ENCODE peak calls at places on chromosomes 11 and 22, in six cellular contexts. G is naive thymus-derived CD4-positive, alpha-beta T cell; V is AG09309; N is stimulated activated CD4-positive, alpha-beta T cell treated with anti-CD3 and anti-CD28 coated beads, Interleukin-4, amount 100 ng/mL, for 4 hours; O is OCI-LY7; A is astrocyte of the cerebellum. X is an unnamed sample.

GRCh38 chr11:123450593-123450992 is 20.5 kb downstream of the GRAMD1B start:
- DNase-seq in O (no peak), A (no peak), G (no peak), N (no peak), V (no peak), X (no peak)

GRCh38 chr22:40236131-40236665 is 58.5 kb downstream of the TNRC6B start:
- DNase-seq in N (no peak), G (no peak), V (no peak), A (no peak), O (no peak), X (no peak)

GRCh38 chr11:73359930-73360742 is 16.1 kb upstream of the RELT start:
- DNase-seq in N (no peak), V (no peak), O (peak; percentile 59), A (peak; percentile 52), G (no peak), X (no peak)

GRCh38 chr22:43039800-43040199 is 24.9 kb upstream of the PACSIN2 start:
- DNase-seq in N (no peak), O (no peak), A (no peak), G (no peak), V (no peak), X (no peak)

GRCh38 chr22:40753114-40753513 is 66.0 kb downstream of the SLC25A17 start:
- DNase-seq in N (no peak), G (no peak), V (no peak), A (no peak), O (no peak), X (no peak)

GRCh38 chr22:23012081-23012622 is 58.2 kb upstream of the GNAZ start:
- DNase-seq in O (no peak), V (no peak), A (no peak), G (no peak), N (peak; percentile 27), X (no peak)

GRCh38 chr11:58562375-58562800 is 13.3 kb downstream of the LPXN start:
- DNase-seq in G (no peak), N (no peak), V (no peak), O (no peak), A (no peak), X (no peak)

GRCh38 chr11:1276061-1276790 is 33.2 kb downstream of the TOLLIP start:
- DNase-seq in A (no peak), G (no peak), O (no peak), N (no peak), V (no peak), X (no peak)

GRCh38 chr22:39928556-39929401 is 27.9 kb downstream of the GRAP2 start:
- DNase-seq in V (no peak), G (no peak), A (no peak), N (no peak), O (no peak), X (no peak)

GRCh38 chr11:104390696-104391095 is 226.7 kb upstream of the PDGFD start:
- DNase-seq in O (no peak), A (peak; percentile 58), N (no peak), G (no peak), V (no peak), X (peak; percentile 95)

GRCh38 chr11:70141490-70142014 is 61.5 kb upstream of the FADD start:
- DNase-seq in G (no peak), N (no peak), V (no peak), A (no peak), O (no peak), X (no peak)

GRCh38 chr11:106309070-106309684 is 231.7 kb downstream of the AASDHPPT start:
- DNase-seq in V (no peak), N (no peak), G (no peak), A (no peak), O (no peak), X (no peak)

GRCh38 chr22:22770280-22770871 is 117.2 kb upstream of the IGLL5 start:
- DNase-seq in N (peak; percentile 14), A (no peak), O (peak; percentile 59), V (no peak), G (peak; percentile 28), X (no peak)

GRCh38 chr22:39954584-39955055 is 5.6 kb upstream of the TMA7B start:
- DNase-seq in N (no peak), V (peak; percentile 57), A (peak; percentile 99), G (no peak), O (no peak), X (peak; percentile 35)

GRCh38 chr11:8806974-8807373 is 104.0 kb upstream of the AKIP1 start:
- DNase-seq in A (no peak), O (no peak), N (no peak), V (no peak), G (no peak), X (no peak)

GRCh38 chr22:17870408-17870807 is 96.1 kb upstream of the BID start:
- DNase-seq in O (no peak), A (no peak), V (no peak), N (no peak), G (no peak), X (no peak)

GRCh38 chr22:48234011-48234410 is 1471.6 kb downstream of the TBC1D22A start:
- DNase-seq in G (no peak), O (no peak), N (no peak), V (no peak), A (no peak), X (no peak)

GRCh38 chr11:73334244-73335203 is 26.4 kb downstream of the ARHGEF17 start:
- DNase-seq in N (no peak), G (no peak), A (no peak), V (no peak), O (peak; percentile 36), X (peak; percentile 63)

GRCh38 chr22:23215294-23216204 is 35.2 kb downstream of the BCR start:
- DNase-seq in G (no peak), N (no peak), A (no peak), O (no peak), V (no peak), X (no peak)

GRCh38 chr22:50531546-50532352 is 1.9 kb upstream of the TYMP start:
- DNase-seq in V (no peak), A (no peak), O (peak; percentile 72), N (peak; percentile 81), G (no peak), X (no peak)

GRCh38 chr11:20250644-20251247 is 90.5 kb upstream of the DBX1 start:
- DNase-seq in N (no peak), A (no peak), G (no peak), V (no peak), O (no peak), X (no peak)

GRCh38 chr11:11149671-11150459 is 203.2 kb downstream of the CSNK2A3 start:
- DNase-seq in V (no peak), N (peak; percentile 20), A (no peak), O (peak; percentile 41), G (peak; percentile 38), X (no peak)

GRCh38 chr11:30424851-30425250 is 101.9 kb downstream of the ARL14EP start:
- DNase-seq in N (no peak), V (no peak), A (no peak), G (no peak), O (no peak), X (no peak)

GRCh38 chr11:116874251-116874650 is 36.8 kb upstream of the APOA1 start:
- DNase-seq in A (no peak), O (no peak), N (no peak), V (no peak), G (no peak), X (no peak)

GRCh38 chr11:12824281-12825041 is 150.2 kb downstream of the TEAD1 start:
- DNase-seq in V (no peak), A (no peak), O (no peak), G (no peak), N (no peak), X (no peak)

GRCh38 chr11:45383229-45383628 is 97.1 kb upstream of the SYT13 start:
- DNase-seq in O (no peak), A (peak; percentile 46), V (peak; percentile 62), G (no peak), N (no peak), X (no peak)

GRCh38 chr11:44983786-44984185 is 33.1 kb upstream of the TP53I11 start:
- DNase-seq in N (no peak), A (no peak), V (no peak), O (no peak), G (no peak), X (no peak)

GRCh38 chr11:94028436-94028835 is 7.3 kb downstream of the HEPHL1 start:
- DNase-seq in V (peak; percentile 52), O (no peak), N (no peak), G (no peak), A (peak; percentile 12), X (peak; percentile 81)

GRCh38 chr22:28016781-28017557 is 97.9 kb upstream of the PITPNB start:
- DNase-seq in N (no peak), G (no peak), O (no peak), V (no peak), A (no peak), X (no peak)

GRCh38 chr22:50045211-50046018 is 12.7 kb downstream of the TTLL8 start:
- DNase-seq in G (no peak), V (no peak), A (no peak), O (no peak), N (no peak), X (no peak)

GRCh38 chr11:100719362-100719761 is 32.3 kb downstream of the ARHGAP42 start:
- DNase-seq in O (no peak), A (peak; percentile 57), V (no peak), N (no peak), G (no peak), X (no peak)

GRCh38 chr11:19187880-19188279 is 13.9 kb downstream of the CSRP3 start:
- DNase-seq in V (no peak), G (no peak), A (no peak), O (no peak), N (no peak), X (no peak)

GRCh38 chr11:46296520-46297448 is 19.3 kb downstream of the CREB3L1 start:
- DNase-seq in O (no peak), N (no peak), A (peak; percentile 90), G (no peak), V (peak; percentile 73), X (no peak)

GRCh38 chr22:39502789-39503464 is 837 bp downstream of the MIEF1 start:
- DNase-seq in O (peak; percentile 37), A (no peak), N (no peak), V (no peak), G (no peak), X (no peak)

GRCh38 chr11:12285811-12286222 is 91.6 kb upstream of the PARVA start:
- DNase-seq in O (no peak), A (peak; percentile 26), G (no peak), V (no peak), N (no peak), X (no peak)

GRCh38 chr11:8812438-8812837 is 98.6 kb upstream of the AKIP1 start:
- DNase-seq in N (no peak), G (no peak), V (no peak), A (no peak), O (no peak), X (no peak)

GRCh38 chr11:103079833-103080232 is 12.1 kb downstream of the DCUN1D5 start:
- DNase-seq in V (no peak), A (no peak), N (no peak), G (no peak), O (no peak), X (no peak)

GRCh38 chr11:20158597-20159257 is 1.5 kb downstream of the DBX1 start:
- DNase-seq in G (no peak), A (peak; percentile 57), O (no peak), N (no peak), V (peak; percentile 4), X (no peak)

GRCh38 chr11:119319702-119320592 is 3.0 kb upstream of the MCAM start:
- DNase-seq in G (no peak), V (no peak), O (no peak), A (no peak), N (no peak), X (no peak)

X was measured in kidney epithelial cell.